ENCODE peak calls at places on chromosomes 5 and 9, in seven cellular contexts. R is colonic mucosa, T is lung, X is IMR-90, J is body of pancreas, I is foreskin fibroblast, W is stomach. L is an unnamed sample.

GRCh38 chr9:128992995-128993394 is 35.1 kb downstream of the SH3GLB2 start:
- DNase-seq in W (peak; percentile 51), I (no peak), J (no peak), R (no peak), T (no peak), X (no peak), L (no peak)

GRCh38 chr5:135205616-135206349 is 171.8 kb upstream of the PITX1 start:
- DNase-seq in X (peak; percentile 87), I (no peak), W (no peak), T (no peak), J (no peak), R (peak; percentile 7), L (no peak)

GRCh38 chr5:117220730-117221129 is 646.1 kb upstream of the SEMA6A start:
- DNase-seq in X (no peak), R (no peak), W (no peak), T (no peak), I (no peak), J (no peak), L (no peak)

GRCh38 chr9:34986541-34987047 is 3.0 kb upstream of the DNAJB5 start:
- DNase-seq in W (no peak), R (no peak), I (no peak), T (no peak), J (peak; percentile 58), X (no peak), L (no peak)

GRCh38 chr9:3136999-3137675 is 293.2 kb upstream of the PUM3 start:
- DNase-seq in I (no peak), T (no peak), X (no peak), W (no peak), J (no peak), R (no peak), L (no peak)

GRCh38 chr9:95137587-95138145 is 179.8 kb downstream of the FANCC start:
- DNase-seq in T (no peak), W (no peak), I (no peak), J (no peak), X (no peak), R (no peak), L (no peak)

GRCh38 chr5:175195698-175196656 is 248.0 kb downstream of the DRD1 start:
- DNase-seq in I (no peak), T (no peak), X (peak; percentile 35), R (no peak), J (no peak), W (no peak), L (no peak)

GRCh38 chr9:93577045-93577939 is 908 bp downstream of the PHF2 start:
- DNase-seq in T (peak; percentile 50), W (peak; percentile 31), R (peak; percentile 56), X (no peak), I (no peak), J (no peak), L (peak; percentile 56)

GRCh38 chr9:108182950-108183381 is 672.8 kb downstream of the ACTL7B start:
- DNase-seq in J (no peak), R (no peak), W (no peak), T (no peak), I (no peak), X (peak; percentile 55), L (no peak)

GRCh38 chr9:37301369-37302172 is 120.9 kb upstream of the GRHPR start:
- DNase-seq in T (no peak), J (no peak), W (no peak), R (no peak), X (no peak), I (no peak), L (no peak)

GRCh38 chr9:134059188-134059641 is 8.6 kb downstream of the BRD3 start:
- DNase-seq in W (peak; percentile 23), J (no peak), X (no peak), T (no peak), I (no peak), R (peak; percentile 13), L (no peak)

GRCh38 chr5:62650197-62650596 is 71.6 kb downstream of the LRRC70 start:
- DNase-seq in T (no peak), X (peak; percentile 4), I (no peak), J (no peak), R (no peak), W (no peak), L (no peak)

GRCh38 chr9:89400398-89401116 is 82.3 kb downstream of the SECISBP2 start:
- DNase-seq in W (no peak), I (no peak), R (no peak), X (no peak), J (peak; percentile 30), T (no peak), L (no peak)

GRCh38 chr5:122093415-122093814 is 15.4 kb upstream of the LOX start:
- DNase-seq in T (no peak), I (peak; percentile 86), W (no peak), J (no peak), R (no peak), X (peak; percentile 95), L (no peak)

GRCh38 chr5:132677191-132677590 is 3.4 kb downstream of the IL4 start:
- DNase-seq in R (peak; percentile 10), J (peak; percentile 40), W (peak; percentile 73), I (peak; percentile 88), T (peak; percentile 82), X (peak; percentile 91), L (no peak)

GRCh38 chr9:137406876-137407589 is 15.9 kb downstream of the EXD3 start:
- DNase-seq in I (peak; percentile 31), R (peak; percentile 76), T (no peak), W (peak; percentile 79), X (peak; percentile 44), J (peak; percentile 69), L (peak; percentile 82)

GRCh38 chr9:121863931-121864330 is 212.5 kb downstream of the DAB2IP start:
- DNase-seq in W (no peak), T (no peak), R (no peak), X (peak; percentile 37), I (no peak), J (no peak), L (no peak)

GRCh38 chr5:123868267-123868666 is 356.3 kb downstream of the CSNK1G3 start:
- DNase-seq in I (no peak), X (no peak), W (no peak), T (no peak), J (peak; percentile 12), R (peak; percentile 22), L (no peak)
- H3K4me3 ChIP-seq in I (no peak overlapping the region), X (no peak overlapping the region), W (no peak overlapping the region), T (no peak overlapping the region), J (no peak overlapping the region), R (no peak overlapping the region), L (no peak overlapping the region)

GRCh38 chr9:135190789-135191577 is 103.5 kb downstream of the OLFM1 start:
- DNase-seq in R (no peak), T (no peak), J (no peak), I (no peak), W (no peak), X (no peak), L (no peak)

GRCh38 chr9:135189497-135189896 is 102.0 kb downstream of the OLFM1 start:
- DNase-seq in T (no peak), W (no peak), X (no peak), J (no peak), R (no peak), I (no peak), L (no peak)

GRCh38 chr9:135186248-135187164 is 99.0 kb downstream of the OLFM1 start:
- DNase-seq in X (no peak), I (no peak), J (peak; percentile 17), W (no peak), R (peak; percentile 21), T (no peak), L (no peak)

GRCh38 chr9:135187365-135187764 is 99.9 kb downstream of the OLFM1 start:
- DNase-seq in T (no peak), W (no peak), X (no peak), R (no peak), J (no peak), I (no peak), L (no peak)

DNA sequence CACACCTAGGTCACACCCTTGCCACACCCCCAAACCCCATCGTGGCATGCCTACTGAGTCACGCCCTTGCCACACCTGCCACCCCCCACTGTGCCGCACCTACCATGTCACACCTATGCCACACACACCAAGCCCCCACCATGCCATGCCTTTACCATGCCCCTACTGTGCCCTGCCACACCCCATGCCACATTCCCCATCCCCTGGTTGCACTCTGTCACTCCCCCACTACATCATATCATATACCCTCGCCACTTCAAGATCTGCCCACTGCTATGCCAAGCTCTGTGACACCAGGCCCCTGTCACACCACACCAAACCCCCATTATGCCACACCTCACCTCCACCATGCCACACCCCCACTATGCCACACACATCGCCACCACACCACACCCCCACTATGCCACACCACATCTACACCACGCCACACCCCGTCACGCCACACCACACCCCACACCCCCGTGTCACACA is 101.2 kb downstream of the OLFM1 start:
- DNase-seq in R (no peak), I (no peak), X (no peak), J (no peak), W (no peak), T (no peak), L (no peak)
- TF ChIP-seq CTCF in R (no peak), I (no peak), X (no peak), J (no peak), W (no peak), T (no peak), L (no peak)

GRCh38 chr5:88666761-88667186 is 216.2 kb downstream of the MEF2C start:
- DNase-seq in W (no peak), I (no peak), T (no peak), R (no peak), X (peak; percentile 15), J (no peak), L (no peak)
- H3K4me3 ChIP-seq in W (peak overlapping the region; percentile 38), I (peak overlapping the region; percentile 29), T (no peak overlapping the region), R (peak overlapping the region; percentile 24), X (peak overlapping the region; percentile 52), J (no peak overlapping the region), L (peak overlapping the region; percentile 17)

GRCh38 chr5:138929571-138929955 is 54.4 kb upstream of the LRRTM2 start:
- DNase-seq in W (no peak), I (no peak), T (no peak), X (no peak), R (no peak), J (no peak), L (no peak)

GRCh38 chr5:138930371-138931097 is 55.4 kb upstream of the LRRTM2 start:
- DNase-seq in W (peak; percentile 16), J (no peak), T (no peak), X (no peak), I (no peak), R (no peak), L (no peak)

GRCh38 chr5:138933522-138934290 is 58.6 kb upstream of the LRRTM2 start:
- DNase-seq in X (no peak), R (no peak), I (no peak), T (no peak), J (no peak), W (peak; percentile 14), L (no peak)

GRCh38 chr5:138934971-138935370 is 59.8 kb upstream of the LRRTM2 start:
- DNase-seq in W (peak; percentile 21), X (no peak), I (no peak), J (no peak), T (no peak), R (no peak), L (no peak)

DNA sequence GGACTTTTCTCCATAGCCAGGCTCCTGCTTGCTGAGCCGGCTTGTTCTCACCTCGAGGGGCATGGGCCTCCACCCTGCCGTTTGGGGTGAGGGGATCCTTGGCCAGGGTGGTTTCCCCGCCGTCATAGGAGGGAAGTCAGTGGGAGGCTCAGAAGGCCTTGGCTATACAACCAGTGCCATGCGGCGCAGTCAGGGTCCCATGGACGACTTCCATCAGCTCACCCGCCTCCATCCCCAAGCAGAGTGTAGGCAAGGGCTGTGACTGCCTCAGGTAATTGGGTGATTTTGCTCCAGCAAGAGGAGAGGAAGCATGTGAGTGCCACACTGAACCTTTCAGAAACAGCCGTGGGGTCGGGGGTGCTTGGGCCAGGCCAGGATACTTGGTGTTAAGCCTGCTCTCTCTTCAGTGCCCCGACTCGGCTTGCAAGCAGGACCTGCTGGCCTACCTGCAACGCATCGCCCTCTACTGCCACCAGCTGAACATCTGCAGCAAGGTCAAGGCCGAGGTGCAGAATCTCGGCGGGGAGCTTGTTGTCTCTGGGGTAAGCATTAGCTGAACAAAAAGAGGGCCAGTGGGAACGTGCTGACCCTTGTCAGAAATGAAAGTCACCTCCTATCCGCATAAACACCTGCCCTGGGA is 57.2 kb upstream of the LRRTM2 start:
- DNase-seq in T (no peak), J (no peak), X (no peak), W (peak; percentile 25), I (no peak), R (no peak), L (no peak)
- TF ChIP-seq CTCF in T (no peak), J (no peak), X (no peak), W (no peak), I (no peak), R (no peak), L (no peak)